ENCODE peak calls at places on chromosome 22, in nine cellular contexts. Y is lung, N is heart right ventricle, Q is cardiac muscle cell, O is neural progenitor cell, Z is fibroblast of lung, K is suprapubic skin, U is stomach, T is A549. F is an unnamed sample. For H3K4me1 and H3K9me3, the result is how much of the 10 kb centered on the place peaks cover.

GRCh38 chr22:41681616-41682015 is 7.1 kb downstream of the SNU13 start:
- DNase-seq in Y (no peak), N (no peak), Q (no peak), O (no peak), Z (no peak), K (no peak), U (no peak), T (no peak), F (no peak)

GRCh38 chr22:39327995-39328754 is 8.8 kb upstream of the RPL3 start:
- DNase-seq in Y (no peak), N (no peak), Q (no peak), O (no peak), Z (no peak), K (no peak), U (no peak), T (no peak), F (no peak)

GRCh38 chr22:42321908-42322561 is 51.6 kb upstream of the TCF20 start:
- DNase-seq in Y (no peak), N (no peak), Q (peak), O (peak), Z (no peak), K (no peak), U (no peak), T (no peak), F (no peak)

GRCh38 chr22:23147632-23148387 is 2.5 kb downstream of the RAB36 start:
- DNase-seq in Y (no peak), N (no peak), Q (no peak), O (no peak), Z (peak), K (no peak), U (no peak), T (no peak), F (peak)

GRCh38 chr22:19759459-19759993 is 1.1 kb upstream of the TBX1 start:
- DNase-seq in Y (no peak), N (no peak), Q (no peak), O (peak), Z (no peak), K (no peak), U (no peak), T (no peak), F (no peak)

GRCh38 chr22:29625090-29625825 is 21.8 kb downstream of the NF2 start:
- DNase-seq in Y (peak), N (no peak), Q (peak), O (peak), Z (peak), K (no peak), U (peak), T (peak), F (no peak)

GRCh38 chr22:39489094-39490068 is 12.7 kb upstream of the MIEF1 start:
- DNase-seq in Y (no peak), N (no peak), Q (no peak), O (no peak), Z (no peak), K (no peak), U (no peak), T (no peak), F (no peak)

GRCh38 chr22:37804886-37805857 is 2.6 kb upstream of the GCAT start:
- DNase-seq in Y (peak), N (peak), Q (peak), O (peak), Z (peak), K (peak), U (peak), T (peak), F (peak)

GRCh38 chr22:23237201-23237798 is 57.0 kb downstream of the BCR start:
- DNase-seq in Y (no peak), N (peak), Q (no peak), O (peak), Z (peak), K (no peak), U (peak), T (no peak), F (no peak)

GRCh38 chr22:39236321-39237275 is 8.2 kb downstream of the PDGFB start:
- DNase-seq in Y (peak), N (peak), Q (peak), O (no peak), Z (no peak), K (no peak), U (peak), T (no peak), F (no peak)

GRCh38 chr22:40525250-40525884 is 111.2 kb downstream of the MRTFA start:
- DNase-seq in Y (peak), N (peak), Q (peak), O (peak), Z (no peak), K (no peak), U (peak), T (peak), F (no peak)

GRCh38 chr22:41898645-41899044 is 16.2 kb downstream of the SHISA8 start:
- DNase-seq in Y (no peak), N (no peak), Q (no peak), O (no peak), Z (no peak), K (no peak), U (no peak), T (no peak), F (no peak)

GRCh38 chr22:24433868-24434471 is 6.6 kb downstream of the ADORA2A start:
- DNase-seq in Y (no peak), N (no peak), Q (no peak), O (no peak), Z (peak), K (no peak), U (no peak), T (no peak), F (no peak)

GRCh38 chr22:38754247-38755154 is 1.3 kb downstream of the SUN2 start:
- DNase-seq in Y (peak), N (peak), Q (peak), O (peak), Z (peak), K (peak), U (peak), T (no peak), F (no peak)

GRCh38 chr22:34696557-34696956 is 369.4 kb upstream of the ISX start:
- DNase-seq in Y (no peak), N (no peak), Q (peak), O (peak), Z (no peak), K (no peak), U (no peak), T (no peak), F (no peak)

GRCh38 chr22:28116261-28116673 is 197.2 kb upstream of the PITPNB start:
- DNase-seq in Y (no peak), N (peak), Q (peak), O (no peak), Z (peak), K (no peak), U (no peak), T (peak), F (no peak)

GRCh38 chr22:29102300-29102699 is 29.5 kb downstream of the KREMEN1 start:
- DNase-seq in Y (no peak), N (no peak), Q (no peak), O (peak), Z (no peak), K (no peak), U (no peak), T (no peak), F (no peak)

GRCh38 chr22:20758688-20759087 is 15.2 kb upstream of the SERPIND1 start:
- DNase-seq in Y (no peak), N (no peak), Q (no peak), O (peak), Z (no peak), K (no peak), U (no peak), T (peak), F (no peak)

DNA sequence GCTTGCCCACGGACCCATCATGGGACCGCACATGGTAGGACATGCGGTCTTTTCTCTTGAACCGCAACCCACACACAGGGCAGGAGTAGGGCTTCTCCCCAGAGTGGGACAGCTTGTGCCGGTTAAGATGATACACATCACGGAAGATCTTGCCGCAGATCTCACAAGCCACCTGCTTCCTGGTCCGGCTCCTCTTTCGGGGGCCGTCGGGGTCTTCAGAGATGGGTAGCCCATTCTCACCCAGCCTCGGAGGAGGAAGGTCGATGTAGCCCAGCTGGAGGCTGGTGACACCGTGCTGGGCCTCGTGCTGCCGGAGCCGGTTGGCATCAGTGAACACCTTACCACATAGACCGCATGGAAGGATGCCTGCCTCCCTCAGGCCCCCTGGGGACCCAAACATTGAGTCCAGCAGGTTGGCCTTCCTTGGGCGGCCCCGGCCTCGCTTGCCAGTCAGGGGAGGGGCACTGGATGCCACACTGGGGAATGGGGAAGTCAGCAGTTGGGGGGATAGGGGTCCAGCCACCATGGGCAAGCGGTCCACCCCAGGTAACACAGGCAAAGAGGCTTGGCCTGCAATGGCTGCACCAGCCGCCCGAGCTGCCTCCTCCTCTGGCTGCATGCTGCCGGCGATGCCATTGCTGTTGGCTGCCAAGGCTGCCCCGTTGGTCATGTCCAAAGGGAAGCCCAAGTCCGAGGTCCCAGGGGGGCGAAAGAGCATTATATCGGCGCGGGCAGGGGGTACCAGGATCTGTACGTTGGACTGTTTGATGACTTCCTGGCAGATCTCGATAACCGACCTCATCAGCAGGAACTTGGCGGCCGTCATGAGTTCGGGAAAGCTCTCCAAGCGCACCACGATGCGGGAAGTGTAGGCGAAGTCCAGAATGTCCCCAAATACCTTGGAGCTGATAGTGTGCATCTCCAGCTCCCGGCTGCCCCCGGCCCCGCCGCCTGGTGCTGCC is 1.5 kb downstream of the PATZ1 start:
- DNase-seq in Y (peak), N (peak), Q (peak), O (peak), Z (peak), K (no peak), U (peak), T (no peak), F (no peak)
- H3K4me1 ChIP-seq in Y (under half), N (under half), Q (under half), O (half or more), Z (under half), K (half or more), U (half or more), T (under half), F (under half)

DNA sequence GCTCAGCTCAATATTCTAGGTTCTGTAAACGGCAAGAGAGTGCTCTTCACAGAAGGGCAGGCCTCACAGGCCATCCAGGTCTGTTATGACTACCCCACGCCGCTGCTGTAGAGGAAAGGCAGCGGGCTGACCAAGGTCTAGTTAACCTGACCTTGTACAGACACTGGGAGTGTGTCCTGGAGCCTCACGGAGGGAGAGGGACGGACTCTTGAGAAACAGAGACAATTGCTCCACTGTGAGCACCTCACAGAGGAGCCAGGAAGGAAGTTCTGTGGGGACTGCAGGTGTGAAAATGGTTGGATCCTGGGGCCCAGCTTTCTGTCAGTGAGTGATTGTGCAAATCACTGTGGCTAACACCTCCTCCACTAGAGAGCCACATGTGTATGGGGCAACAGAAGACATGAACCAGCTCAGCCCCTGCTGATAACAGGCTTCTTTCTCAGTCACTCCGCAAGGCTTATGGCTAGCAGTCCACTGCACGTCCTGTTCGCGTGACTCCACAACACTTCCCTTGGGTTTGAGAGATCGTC is 31.4 kb upstream of the YPEL1 start:
- DNase-seq in Y (no peak), N (no peak), Q (no peak), O (no peak), Z (no peak), K (no peak), U (peak), T (no peak), F (no peak)
- H3K9me3 ChIP-seq in Y (under half), N (under half), Q (under half), O (under half), Z (under half), K (under half), U (under half), T (under half), F (under half)

GRCh38 chr22:44329179-44329796 is 16.5 kb upstream of the SHISAL1 start:
- DNase-seq in Y (no peak), N (no peak), Q (no peak), O (no peak), Z (no peak), K (no peak), U (no peak), T (no peak), F (no peak)

GRCh38 chr22:44328326-44328725 is 15.6 kb upstream of the SHISAL1 start:
- DNase-seq in Y (no peak), N (no peak), Q (no peak), O (no peak), Z (no peak), K (no peak), U (no peak), T (no peak), F (no peak)

GRCh38 chr22:44326549-44326881 is 13.8 kb upstream of the SHISAL1 start:
- DNase-seq in Y (no peak), N (no peak), Q (no peak), O (no peak), Z (no peak), K (no peak), U (no peak), T (no peak), F (no peak)

GRCh38 chr22:44328762-44329161 is 16.0 kb upstream of the SHISAL1 start:
- DNase-seq in Y (no peak), N (no peak), Q (no peak), O (no peak), Z (no peak), K (no peak), U (no peak), T (no peak), F (no peak)

DNA sequence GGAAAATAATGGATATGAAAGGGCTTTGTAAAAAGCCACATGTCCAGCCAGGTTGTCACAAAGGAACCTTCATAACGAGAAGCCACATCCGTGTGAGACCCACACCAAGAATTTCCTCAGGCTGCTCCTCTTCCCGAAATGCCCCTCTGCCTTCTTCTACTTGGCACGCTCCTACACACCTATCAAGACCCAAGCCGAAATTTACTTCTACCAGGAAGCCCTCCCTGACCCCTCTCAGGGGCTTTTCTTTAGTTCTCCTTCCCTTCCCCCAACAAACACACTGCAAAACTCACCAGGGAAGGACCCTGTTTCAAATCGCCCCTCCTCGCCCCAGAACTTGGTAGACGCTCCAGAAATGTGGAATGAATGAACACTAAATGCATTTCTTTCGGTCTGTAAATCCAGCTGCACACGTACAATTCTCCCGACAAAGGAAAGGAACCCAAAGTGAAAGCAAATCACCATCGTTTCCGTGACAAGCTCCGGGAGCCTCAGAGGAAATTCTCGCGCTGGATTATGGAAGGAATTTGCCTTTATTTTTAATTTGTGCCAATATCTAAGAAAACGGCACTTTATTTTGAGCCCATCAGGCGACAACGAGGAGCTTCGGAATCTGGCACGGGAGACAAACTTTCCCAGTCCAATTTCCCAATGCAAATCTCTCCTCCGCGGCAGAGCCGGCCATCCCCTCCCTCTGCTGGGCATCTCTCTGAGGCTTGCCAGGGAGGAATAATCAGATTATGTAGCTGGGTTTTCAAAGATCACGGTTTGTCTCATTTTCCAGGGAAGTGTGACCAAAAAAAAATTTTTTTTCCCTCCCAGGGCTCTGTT is 13.2 kb upstream of the SHISAL1 start:
- DNase-seq in Y (no peak), N (no peak), Q (no peak), O (peak), Z (peak), K (no peak), U (no peak), T (no peak), F (no peak)
- H3K4me3 ChIP-seq in Y (peak), N (peak), Q (no peak), O (peak), Z (peak), K (peak), U (peak), T (peak), F (peak)

GRCh38 chr22:31289335-31289734 is 3.0 kb downstream of the PIK3IP1 start:
- DNase-seq in Y (no peak), N (no peak), Q (no peak), O (no peak), Z (no peak), K (no peak), U (peak), T (no peak), F (no peak)
- H3K4me1 ChIP-seq in Y (under half), N (under half), Q (under half), O (under half), Z (under half), K (half or more), U (half or more), T (under half), F (under half)

GRCh38 chr22:48631288-48631687 is 1196.4 kb downstream of the BRD1 start:
- DNase-seq in Y (no peak), N (no peak), Q (no peak), O (no peak), Z (no peak), K (no peak), U (no peak), T (no peak), F (no peak)
- H3K9me3 ChIP-seq in Y (under half), N (under half), Q (under half), O (under half), Z (under half), K (under half), U (under half), T (under half), F (under half)

GRCh38 chr22:31337178-31337577 is 9.0 kb downstream of the PATZ1 start:
- DNase-seq in Y (no peak), N (no peak), Q (no peak), O (no peak), Z (no peak), K (no peak), U (peak), T (no peak), F (no peak)

GRCh38 chr22:31340765-31341247 is 5.3 kb downstream of the PATZ1 start:
- DNase-seq in Y (no peak), N (no peak), Q (no peak), O (no peak), Z (no peak), K (no peak), U (no peak), T (no peak), F (no peak)

GRCh38 chr22:31341386-31342088 is 4.6 kb downstream of the PATZ1 start:
- DNase-seq in Y (no peak), N (no peak), Q (no peak), O (no peak), Z (no peak), K (no peak), U (no peak), T (no peak), F (no peak)

GRCh38 chr22:31342389-31343125 is 3.6 kb downstream of the PATZ1 start:
- DNase-seq in Y (no peak), N (no peak), Q (no peak), O (peak), Z (no peak), K (no peak), U (no peak), T (no peak), F (no peak)

GRCh38 chr22:31339148-31339832 is 6.9 kb downstream of the PATZ1 start:
- DNase-seq in Y (no peak), N (no peak), Q (no peak), O (no peak), Z (no peak), K (no peak), U (no peak), T (no peak), F (no peak)
- H3K4me3 ChIP-seq in Y (no peak), N (no peak), Q (no peak), O (no peak), Z (no peak), K (no peak), U (no peak), T (no peak), F (no peak)

GRCh38 chr22:45450101-45450785 is 36.8 kb downstream of the RIBC2 start:
- DNase-seq in Y (no peak), N (no peak), Q (no peak), O (no peak), Z (no peak), K (no peak), U (no peak), T (no peak), F (no peak)

GRCh38 chr22:45445031-45445710 is 31.7 kb downstream of the RIBC2 start:
- DNase-seq in Y (no peak), N (no peak), Q (peak), O (no peak), Z (no peak), K (no peak), U (no peak), T (no peak), F (no peak)

GRCh38 chr22:45444168-45444567 is 30.7 kb downstream of the RIBC2 start:
- DNase-seq in Y (no peak), N (no peak), Q (no peak), O (no peak), Z (peak), K (no peak), U (no peak), T (no peak), F (peak)

GRCh38 chr22:45448431-45448830 is 34.9 kb downstream of the RIBC2 start:
- DNase-seq in Y (peak), N (peak), Q (no peak), O (no peak), Z (no peak), K (peak), U (no peak), T (no peak), F (no peak)

DNA sequence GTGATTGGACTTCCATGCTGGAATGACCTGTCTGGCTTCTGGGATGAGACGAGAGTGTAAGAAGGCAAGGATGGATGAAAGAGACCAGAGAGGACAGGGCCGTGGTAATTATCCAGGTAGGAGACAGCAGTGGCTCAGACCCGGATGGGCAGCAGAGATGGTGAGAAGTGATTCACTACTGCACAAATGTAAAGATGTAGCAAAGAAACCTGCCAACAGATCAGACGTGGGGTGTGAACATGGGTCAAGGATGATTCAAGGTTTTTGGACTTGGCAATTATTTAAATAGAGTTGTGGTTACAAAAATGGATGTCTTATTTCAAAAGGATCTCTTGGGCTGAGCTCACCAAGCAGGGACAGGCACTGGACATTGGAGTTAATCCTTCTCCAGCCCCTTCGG is 32.7 kb downstream of the RIBC2 start:
- DNase-seq in Y (no peak), N (no peak), Q (no peak), O (no peak), Z (peak), K (no peak), U (no peak), T (no peak), F (no peak)
- H3K4me1 ChIP-seq in Y (under half), N (under half), Q (under half), O (under half), Z (under half), K (under half), U (under half), T (under half), F (under half)

DNA sequence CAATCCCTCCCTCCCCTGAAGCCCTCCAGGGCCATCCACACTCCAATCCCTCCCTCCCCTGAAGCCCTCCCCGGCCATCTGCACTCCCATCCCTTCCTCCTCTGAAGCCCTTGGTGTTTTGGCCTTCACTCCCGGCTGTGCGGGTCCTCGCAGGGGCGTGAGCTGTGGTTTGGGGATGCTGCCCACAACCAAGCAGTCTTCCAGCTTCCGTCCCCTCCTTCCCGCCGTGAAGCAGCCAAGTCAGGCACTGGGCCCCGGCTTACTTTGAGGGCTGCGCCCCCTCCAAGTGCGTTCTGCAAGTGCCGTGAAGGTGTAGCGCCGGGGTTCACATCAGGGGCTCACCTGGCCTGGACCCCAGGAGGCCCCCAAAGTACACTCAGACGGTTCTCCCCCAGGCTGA is 335.9 kb downstream of the BRD1 start:
- DNase-seq in Y (no peak), N (no peak), Q (no peak), O (no peak), Z (no peak), K (no peak), U (no peak), T (no peak), F (no peak)
- H3K9me3 ChIP-seq in Y (under half), N (under half), Q (under half), O (under half), Z (under half), K (under half), U (under half), T (under half), F (under half)